ENCODE peak calls at places on chromosomes 11 and 22, in eight cellular contexts. A is WERI-Rb-1; O is CD4-positive, CD25-positive, alpha-beta regulatory T cell; Q is brain microvascular endothelial cell; Z is adrenal gland; T is dorsolateral prefrontal cortex; K is psoas muscle; J is transverse colon. V is an unnamed sample.
A peak's percentile ranks its signal among the peaks of the same experiment; 100 is the strongest.

GRCh38 chr22:39244496-39245129 is at the start of gene PDGFB:
- DNase-seq in A (no peak), O (no peak), Q (no peak), Z (peak; percentile 50), T (peak; percentile 37), K (peak; percentile 68), J (peak; percentile 41), V (no peak)

GRCh38 chr11:18005376-18006129 is 7.3 kb downstream of the SERGEF start:
- DNase-seq in A (no peak), O (no peak), Q (no peak), Z (no peak), T (no peak), K (no peak), J (no peak), V (no peak)

GRCh38 chr11:44364596-44364995 is 54.7 kb upstream of the ALX4 start:
- DNase-seq in A (no peak), O (no peak), Q (no peak), Z (no peak), T (no peak), K (no peak), J (no peak), V (no peak)

GRCh38 chr11:69948256-69949141 is 129.3 kb upstream of the FGF3 start:
- DNase-seq in A (no peak), O (no peak), Q (peak; percentile 56), Z (peak; percentile 20), T (no peak), K (peak; percentile 21), J (peak; percentile 48), V (no peak)

GRCh38 chr11:114074546-114075342 is 15.2 kb downstream of the ZBTB16 start:
- DNase-seq in A (no peak), O (no peak), Q (no peak), Z (no peak), T (no peak), K (peak; percentile 67), J (no peak), V (no peak)

GRCh38 chr11:13826505-13827278 is 135.8 kb upstream of the SPON1 start:
- DNase-seq in A (no peak), O (no peak), Q (no peak), Z (no peak), T (no peak), K (no peak), J (no peak), V (no peak)

GRCh38 chr22:42243802-42244060 is 26.7 kb downstream of the TCF20 start:
- DNase-seq in A (no peak), O (no peak), Q (no peak), Z (no peak), T (no peak), K (no peak), J (no peak), V (no peak)

GRCh38 chr11:298406-299065 is 790 bp downstream of the IFITM5 start:
- DNase-seq in A (peak; percentile 3), O (no peak), Q (no peak), Z (no peak), T (no peak), K (peak; percentile 42), J (peak; percentile 14), V (peak; percentile 62)

GRCh38 chr11:85132839-85133238 is 494.3 kb downstream of the DLG2 start:
- DNase-seq in A (peak; percentile 21), O (no peak), Q (no peak), Z (no peak), T (peak; percentile 11), K (peak; percentile 21), J (no peak), V (no peak)
- H3K27ac ChIP-seq in A (no peak overlapping the region), O (no peak overlapping the region), Q (no peak overlapping the region), Z (no peak overlapping the region), T (peak overlapping the region; percentile 37), K (no peak overlapping the region), J (no peak overlapping the region), V (no peak overlapping the region)

GRCh38 chr11:59380263-59381059 is 21.8 kb downstream of the OR5AN1 start:
- DNase-seq in A (no peak), O (no peak), Q (no peak), Z (no peak), T (no peak), K (no peak), J (no peak), V (no peak)
- H3K27ac ChIP-seq in A (no peak overlapping the region), O (no peak overlapping the region), Q (no peak overlapping the region), Z (no peak overlapping the region), T (no peak overlapping the region), K (no peak overlapping the region), J (no peak overlapping the region), V (no peak overlapping the region)

GRCh38 chr22:48835364-48835763 is 992.3 kb downstream of the BRD1 start:
- DNase-seq in A (no peak), O (no peak), Q (no peak), Z (no peak), T (no peak), K (no peak), J (no peak), V (no peak)
- H3K27ac ChIP-seq in A (no peak overlapping the region), O (no peak overlapping the region), Q (no peak overlapping the region), Z (no peak overlapping the region), T (no peak overlapping the region), K (no peak overlapping the region), J (no peak overlapping the region), V (no peak overlapping the region)

DNA sequence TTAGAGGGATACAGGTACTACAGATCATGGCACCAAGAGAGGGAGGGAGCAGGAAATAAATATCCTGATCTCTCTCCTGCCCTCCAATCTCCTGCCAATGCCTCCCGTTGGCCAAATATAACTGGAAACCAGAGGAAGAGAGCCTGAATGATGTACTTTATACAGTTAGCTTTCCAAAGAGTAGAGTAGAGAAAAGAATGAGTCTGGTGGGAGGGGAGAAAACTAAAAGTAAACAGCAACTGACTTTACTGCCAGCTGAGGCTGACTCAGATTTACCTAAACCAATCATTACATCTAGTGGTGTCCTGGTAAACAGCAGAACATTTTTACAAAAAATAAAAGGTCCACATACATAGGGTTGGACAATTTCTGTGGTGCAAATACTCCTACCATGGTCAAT is 5.1 kb downstream of the MPZL3 start:
- DNase-seq in A (no peak), O (no peak), Q (no peak), Z (no peak), T (no peak), K (no peak), J (no peak), V (no peak)
- H3K27ac ChIP-seq in A (no peak overlapping the region), O (peak overlapping the region; percentile 43), Q (no peak overlapping the region), Z (no peak overlapping the region), T (no peak overlapping the region), K (no peak overlapping the region), J (no peak overlapping the region), V (peak overlapping the region; percentile 55)

GRCh38 chr11:122765487-122766131 is 72.7 kb upstream of the CRTAM start:
- DNase-seq in A (no peak), O (no peak), Q (no peak), Z (no peak), T (no peak), K (no peak), J (no peak), V (no peak)

GRCh38 chr11:122773781-122774266 is 64.5 kb upstream of the CRTAM start:
- DNase-seq in A (no peak), O (no peak), Q (no peak), Z (no peak), T (no peak), K (no peak), J (no peak), V (no peak)

GRCh38 chr11:122772945-122773344 is 65.4 kb upstream of the CRTAM start:
- DNase-seq in A (no peak), O (no peak), Q (peak; percentile 74), Z (no peak), T (no peak), K (no peak), J (no peak), V (no peak)

GRCh38 chr11:122764691-122765090 is 73.6 kb upstream of the CRTAM start:
- DNase-seq in A (no peak), O (no peak), Q (no peak), Z (no peak), T (peak; percentile 55), K (no peak), J (no peak), V (no peak)

GRCh38 chr11:122769126-122769780 is 69.0 kb upstream of the CRTAM start:
- DNase-seq in A (no peak), O (no peak), Q (peak; percentile 20), Z (no peak), T (no peak), K (no peak), J (no peak), V (no peak)
- H3K27ac ChIP-seq in A (no peak overlapping the region), O (no peak overlapping the region), Q (no peak overlapping the region), Z (no peak overlapping the region), T (no peak overlapping the region), K (no peak overlapping the region), J (no peak overlapping the region), V (no peak overlapping the region)

GRCh38 chr11:72280726-72281315 is 36.8 kb upstream of the PHOX2A start:
- DNase-seq in A (no peak), O (no peak), Q (no peak), Z (no peak), T (no peak), K (no peak), J (no peak), V (no peak)

GRCh38 chr11:72280037-72280436 is 36.1 kb upstream of the PHOX2A start:
- DNase-seq in A (no peak), O (no peak), Q (no peak), Z (no peak), T (no peak), K (no peak), J (no peak), V (no peak)

GRCh38 chr11:72283947-72284346 is 40.0 kb upstream of the PHOX2A start:
- DNase-seq in A (no peak), O (no peak), Q (no peak), Z (no peak), T (no peak), K (no peak), J (no peak), V (no peak)

GRCh38 chr11:72274435-72274834 is 30.5 kb upstream of the PHOX2A start:
- DNase-seq in A (no peak), O (no peak), Q (no peak), Z (no peak), T (no peak), K (no peak), J (no peak), V (no peak)

GRCh38 chr11:72278911-72279310 is 34.9 kb upstream of the PHOX2A start:
- DNase-seq in A (no peak), O (no peak), Q (no peak), Z (no peak), T (no peak), K (no peak), J (no peak), V (no peak)
- H3K27ac ChIP-seq in A (no peak overlapping the region), O (no peak overlapping the region), Q (no peak overlapping the region), Z (no peak overlapping the region), T (no peak overlapping the region), K (no peak overlapping the region), J (no peak overlapping the region), V (no peak overlapping the region)

DNA sequence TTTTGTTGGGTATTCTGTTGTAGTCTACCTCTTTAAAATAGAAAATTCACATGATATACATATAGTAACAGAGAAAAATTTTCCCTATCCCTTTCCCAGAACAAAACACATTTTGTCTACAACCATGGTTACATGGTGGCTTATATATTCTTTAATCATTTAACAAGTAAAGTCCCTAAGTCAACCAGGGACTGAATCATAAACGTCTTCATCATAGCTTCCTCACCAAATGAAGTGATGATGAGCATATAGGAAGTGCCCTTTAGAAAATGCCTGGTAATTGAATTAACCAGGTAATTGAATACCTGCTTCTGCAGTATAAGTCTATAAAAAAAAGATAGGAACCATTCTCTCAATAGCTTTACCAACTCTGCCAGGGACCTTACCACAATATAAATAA is 101.2 kb downstream of the APOL5 start:
- DNase-seq in A (no peak), O (no peak), Q (no peak), Z (no peak), T (no peak), K (no peak), J (no peak), V (no peak)
- H3K27ac ChIP-seq in A (no peak overlapping the region), O (no peak overlapping the region), Q (no peak overlapping the region), Z (no peak overlapping the region), T (no peak overlapping the region), K (no peak overlapping the region), J (no peak overlapping the region), V (no peak overlapping the region)

GRCh38 chr11:35488117-35488516 is 37.3 kb downstream of the PAMR1 start:
- DNase-seq in A (no peak), O (no peak), Q (no peak), Z (no peak), T (no peak), K (no peak), J (no peak), V (no peak)
- H3K27ac ChIP-seq in A (no peak overlapping the region), O (no peak overlapping the region), Q (no peak overlapping the region), Z (no peak overlapping the region), T (peak overlapping the region; percentile 24), K (no peak overlapping the region), J (no peak overlapping the region), V (no peak overlapping the region)

V was measured in Peyer's patch.